ENCODE peak calls at places on chromosomes 16 and 17, in five cellular contexts. M, Q, J, S and I are unnamed samples.

GRCh38 chr17:36940313-36941264 is 3.3 kb downstream of the LHX1 start:
- DNase-seq in M (no peak), Q (no peak), J (no peak), S (no peak), I (no peak)

GRCh38 chr16:84851192-84852127 is 31.7 kb downstream of the CRISPLD2 start:
- DNase-seq in M (no peak), Q (no peak), J (peak), S (no peak), I (no peak)

GRCh38 chr16:24013733-24014645 is 178.2 kb downstream of the PRKCB start:
- DNase-seq in M (no peak), Q (peak), J (no peak), S (peak), I (peak)

GRCh38 chr17:7015587-7016020 is 3.2 kb downstream of the RNASEK start:
- DNase-seq in M (no peak), Q (no peak), J (no peak), S (no peak), I (no peak)

GRCh38 chr17:49976163-49976827 is 7.3 kb downstream of the DLX4 start:
- DNase-seq in M (no peak), Q (no peak), J (no peak), S (no peak), I (peak)

GRCh38 chr17:60065136-60065535 is 13.6 kb downstream of the HEATR6 start:
- DNase-seq in M (no peak), Q (no peak), J (peak), S (no peak), I (no peak)

GRCh38 chr17:17236295-17237025 is 508 bp downstream of the FLCN start:
- DNase-seq in M (peak), Q (peak), J (peak), S (peak), I (peak)

GRCh38 chr17:76550712-76551615 is 11.1 kb downstream of the PRCD start:
- DNase-seq in M (no peak), Q (no peak), J (no peak), S (no peak), I (peak)